ENCODE peak calls at places on chromosomes 4 and X, in nine cellular contexts. One of them, this sample, is unnamed.

GRCh38 chr4:23327120-23327519 is 562.7 kb downstream of the PPARGC1A start:
- DNase-seq in NCI-H1930: no peak
- DNase-seq in stimulated activated CD8-positive, alpha-beta memory T cell treated with anti-CD3 and anti-CD28 coated beads, Interleukin-15, amount 100 ng/mL, for 24 hours: no peak
- DNase-seq in mesendoderm: no peak
- DNase-seq in amniotic epithelial cell: no peak
- DNase-seq in germinal center: no peak
- DNase-seq in AG08395: no peak
- DNase-seq in fibroblast of pulmonary artery: no peak
- DNase-seq in AG10803: no peak
- DNase-seq in this sample: no peak

GRCh38 chr4:48035952-48036351 is 19.4 kb downstream of the NIPAL1 start:
- DNase-seq in fibroblast of pulmonary artery: no peak
- DNase-seq in AG10803: no peak
- DNase-seq in AG08395: no peak
- DNase-seq in stimulated activated CD8-positive, alpha-beta memory T cell treated with anti-CD3 and anti-CD28 coated beads, Interleukin-15, amount 100 ng/mL, for 24 hours: no peak
- DNase-seq in germinal center: no peak
- DNase-seq in NCI-H1930: no peak
- DNase-seq in mesendoderm: no peak
- DNase-seq in amniotic epithelial cell: no peak
- DNase-seq in this sample: no peak

GRCh38 chr4:32140636-32141035 is 1420.5 kb downstream of the PCDH7 start:
- DNase-seq in AG10803: peak
- DNase-seq in germinal center: no peak
- DNase-seq in AG08395: peak
- DNase-seq in NCI-H1930: no peak
- DNase-seq in mesendoderm: peak
- DNase-seq in amniotic epithelial cell: peak
- DNase-seq in stimulated activated CD8-positive, alpha-beta memory T cell treated with anti-CD3 and anti-CD28 coated beads, Interleukin-15, amount 100 ng/mL, for 24 hours: no peak
- DNase-seq in fibroblast of pulmonary artery: peak
- DNase-seq in this sample: peak

GRCh38 chr4:8198906-8199593 is at the start of gene SH3TC1:
- DNase-seq in stimulated activated CD8-positive, alpha-beta memory T cell treated with anti-CD3 and anti-CD28 coated beads, Interleukin-15, amount 100 ng/mL, for 24 hours: peak
- DNase-seq in germinal center: peak
- DNase-seq in NCI-H1930: no peak
- DNase-seq in AG08395: peak
- DNase-seq in AG10803: peak
- DNase-seq in fibroblast of pulmonary artery: peak
- DNase-seq in amniotic epithelial cell: peak
- DNase-seq in mesendoderm: no peak
- DNase-seq in this sample: peak

GRCh38 chrX:108312011-108312410 is 126.2 kb downstream of the COL4A6 start:
- DNase-seq in stimulated activated CD8-positive, alpha-beta memory T cell treated with anti-CD3 and anti-CD28 coated beads, Interleukin-15, amount 100 ng/mL, for 24 hours: no peak
- DNase-seq in AG10803: no peak
- DNase-seq in germinal center: no peak
- DNase-seq in AG08395: no peak
- DNase-seq in mesendoderm: no peak
- DNase-seq in NCI-H1930: no peak
- DNase-seq in fibroblast of pulmonary artery: no peak
- DNase-seq in amniotic epithelial cell: peak
- DNase-seq in this sample: no peak

GRCh38 chr4:150123982-150124670 is 45.9 kb downstream of the DCLK2 start:
- DNase-seq in amniotic epithelial cell: no peak
- DNase-seq in AG08395: no peak
- DNase-seq in stimulated activated CD8-positive, alpha-beta memory T cell treated with anti-CD3 and anti-CD28 coated beads, Interleukin-15, amount 100 ng/mL, for 24 hours: no peak
- DNase-seq in germinal center: no peak
- DNase-seq in fibroblast of pulmonary artery: no peak
- DNase-seq in NCI-H1930: no peak
- DNase-seq in mesendoderm: no peak
- DNase-seq in AG10803: no peak
- DNase-seq in this sample: no peak

GRCh38 chrX:63784902-63785692 is at the start of gene ARHGEF9:
- DNase-seq in fibroblast of pulmonary artery: peak
- DNase-seq in NCI-H1930: no peak
- DNase-seq in mesendoderm: peak
- DNase-seq in AG10803: peak
- DNase-seq in germinal center: no peak
- DNase-seq in stimulated activated CD8-positive, alpha-beta memory T cell treated with anti-CD3 and anti-CD28 coated beads, Interleukin-15, amount 100 ng/mL, for 24 hours: no peak
- DNase-seq in amniotic epithelial cell: no peak
- DNase-seq in AG08395: peak
- DNase-seq in this sample: no peak

GRCh38 chr4:141254326-141254725 is 33.6 kb downstream of the ZNF330 start:
- DNase-seq in NCI-H1930: no peak
- DNase-seq in amniotic epithelial cell: no peak
- DNase-seq in AG08395: no peak
- DNase-seq in stimulated activated CD8-positive, alpha-beta memory T cell treated with anti-CD3 and anti-CD28 coated beads, Interleukin-15, amount 100 ng/mL, for 24 hours: no peak
- DNase-seq in mesendoderm: peak
- DNase-seq in fibroblast of pulmonary artery: no peak
- DNase-seq in germinal center: no peak
- DNase-seq in AG10803: no peak
- DNase-seq in this sample: no peak

GRCh38 chr4:180134116-180134866 is 2108.9 kb upstream of the TENM3 start:
- DNase-seq in AG10803: no peak
- DNase-seq in NCI-H1930: no peak
- DNase-seq in germinal center: no peak
- DNase-seq in stimulated activated CD8-positive, alpha-beta memory T cell treated with anti-CD3 and anti-CD28 coated beads, Interleukin-15, amount 100 ng/mL, for 24 hours: no peak
- DNase-seq in amniotic epithelial cell: no peak
- DNase-seq in mesendoderm: no peak
- DNase-seq in fibroblast of pulmonary artery: no peak
- DNase-seq in AG08395: no peak
- DNase-seq in this sample: no peak

GRCh38 chrX:23901805-23902204 is 5.9 kb downstream of the APOO start:
- DNase-seq in AG08395: peak
- DNase-seq in fibroblast of pulmonary artery: peak
- DNase-seq in germinal center: peak
- DNase-seq in AG10803: peak
- DNase-seq in amniotic epithelial cell: peak
- DNase-seq in stimulated activated CD8-positive, alpha-beta memory T cell treated with anti-CD3 and anti-CD28 coated beads, Interleukin-15, amount 100 ng/mL, for 24 hours: no peak
- DNase-seq in mesendoderm: peak
- DNase-seq in NCI-H1930: peak
- DNase-seq in this sample: no peak

GRCh38 chrX:46573331-46573895 is at the start of gene CHST7:
- DNase-seq in AG10803: peak
- DNase-seq in amniotic epithelial cell: peak
- DNase-seq in stimulated activated CD8-positive, alpha-beta memory T cell treated with anti-CD3 and anti-CD28 coated beads, Interleukin-15, amount 100 ng/mL, for 24 hours: no peak
- DNase-seq in fibroblast of pulmonary artery: peak
- DNase-seq in germinal center: peak
- DNase-seq in NCI-H1930: peak
- DNase-seq in AG08395: peak
- DNase-seq in mesendoderm: peak
- DNase-seq in this sample: no peak

GRCh38 chrX:22118161-22118830 is 86.2 kb downstream of the PHEX start:
- DNase-seq in AG10803: no peak
- DNase-seq in amniotic epithelial cell: peak
- DNase-seq in germinal center: no peak
- DNase-seq in NCI-H1930: no peak
- DNase-seq in mesendoderm: no peak
- DNase-seq in AG08395: peak
- DNase-seq in fibroblast of pulmonary artery: no peak
- DNase-seq in stimulated activated CD8-positive, alpha-beta memory T cell treated with anti-CD3 and anti-CD28 coated beads, Interleukin-15, amount 100 ng/mL, for 24 hours: no peak
- DNase-seq in this sample: no peak

GRCh38 chr4:169160825-169161224 is 109.9 kb downstream of the SH3RF1 start:
- DNase-seq in stimulated activated CD8-positive, alpha-beta memory T cell treated with anti-CD3 and anti-CD28 coated beads, Interleukin-15, amount 100 ng/mL, for 24 hours: no peak
- DNase-seq in AG08395: peak
- DNase-seq in mesendoderm: no peak
- DNase-seq in AG10803: peak
- DNase-seq in NCI-H1930: no peak
- DNase-seq in germinal center: no peak
- DNase-seq in amniotic epithelial cell: peak
- DNase-seq in fibroblast of pulmonary artery: peak
- DNase-seq in this sample: peak

GRCh38 chr4:36351082-36351666 is 69.8 kb downstream of the DTHD1 start:
- DNase-seq in AG08395: no peak
- DNase-seq in mesendoderm: peak
- DNase-seq in amniotic epithelial cell: peak
- DNase-seq in NCI-H1930: no peak
- DNase-seq in fibroblast of pulmonary artery: peak
- DNase-seq in stimulated activated CD8-positive, alpha-beta memory T cell treated with anti-CD3 and anti-CD28 coated beads, Interleukin-15, amount 100 ng/mL, for 24 hours: peak
- DNase-seq in AG10803: peak
- DNase-seq in germinal center: peak
- DNase-seq in this sample: no peak

GRCh38 chr4:35247047-35247446 is 997.3 kb downstream of the ARAP2 start:
- DNase-seq in amniotic epithelial cell: no peak
- DNase-seq in AG10803: no peak
- DNase-seq in stimulated activated CD8-positive, alpha-beta memory T cell treated with anti-CD3 and anti-CD28 coated beads, Interleukin-15, amount 100 ng/mL, for 24 hours: no peak
- DNase-seq in AG08395: no peak
- DNase-seq in mesendoderm: peak
- DNase-seq in germinal center: no peak
- DNase-seq in fibroblast of pulmonary artery: no peak
- DNase-seq in NCI-H1930: no peak
- DNase-seq in this sample: no peak

GRCh38 chrX:115183980-115184379 is 5.2 kb upstream of the RBMXL3 start:
- DNase-seq in amniotic epithelial cell: peak
- DNase-seq in fibroblast of pulmonary artery: peak
- DNase-seq in AG08395: peak
- DNase-seq in NCI-H1930: no peak
- DNase-seq in AG10803: peak
- DNase-seq in stimulated activated CD8-positive, alpha-beta memory T cell treated with anti-CD3 and anti-CD28 coated beads, Interleukin-15, amount 100 ng/mL, for 24 hours: no peak
- DNase-seq in germinal center: no peak
- DNase-seq in mesendoderm: no peak
- DNase-seq in this sample: peak

GRCh38 chr4:164847967-164848649 is 28.9 kb upstream of the APELA start:
- DNase-seq in AG08395: no peak
- DNase-seq in NCI-H1930: no peak
- DNase-seq in amniotic epithelial cell: no peak
- DNase-seq in AG10803: no peak
- DNase-seq in germinal center: no peak
- DNase-seq in mesendoderm: no peak
- DNase-seq in fibroblast of pulmonary artery: no peak
- DNase-seq in stimulated activated CD8-positive, alpha-beta memory T cell treated with anti-CD3 and anti-CD28 coated beads, Interleukin-15, amount 100 ng/mL, for 24 hours: no peak
- DNase-seq in this sample: no peak

GRCh38 chr4:93416337-93417102 is 412.0 kb upstream of the ATOH1 start:
- DNase-seq in NCI-H1930: no peak
- DNase-seq in fibroblast of pulmonary artery: peak
- DNase-seq in AG10803: no peak
- DNase-seq in AG08395: no peak
- DNase-seq in germinal center: no peak
- DNase-seq in amniotic epithelial cell: no peak
- DNase-seq in mesendoderm: no peak
- DNase-seq in stimulated activated CD8-positive, alpha-beta memory T cell treated with anti-CD3 and anti-CD28 coated beads, Interleukin-15, amount 100 ng/mL, for 24 hours: no peak
- DNase-seq in this sample: no peak

GRCh38 chrX:96722793-96723192 is 38.2 kb downstream of the DIAPH2 start:
- DNase-seq in fibroblast of pulmonary artery: no peak
- DNase-seq in stimulated activated CD8-positive, alpha-beta memory T cell treated with anti-CD3 and anti-CD28 coated beads, Interleukin-15, amount 100 ng/mL, for 24 hours: no peak
- DNase-seq in NCI-H1930: no peak
- DNase-seq in AG08395: no peak
- DNase-seq in amniotic epithelial cell: no peak
- DNase-seq in AG10803: no peak
- DNase-seq in germinal center: no peak
- DNase-seq in mesendoderm: no peak
- DNase-seq in this sample: no peak